ENCODE peak calls at places on chromosome 13, in six cellular contexts. One of them, this sample, is unnamed.

GRCh38 chr13:29613101-29613500 is 17.6 kb upstream of the SLC7A1 start:
- DNase-seq in AG04450: no peak
- DNase-seq in tibial nerve: no peak
- DNase-seq in B cell: no peak
- DNase-seq in suprapubic skin: no peak
- DNase-seq in AG10803: no peak
- DNase-seq in this sample: no peak

GRCh38 chr13:28831117-28831516 is 11.0 kb downstream of the MTUS2 start:
- DNase-seq in AG10803: no peak
- DNase-seq in AG04450: no peak
- DNase-seq in tibial nerve: no peak
- DNase-seq in B cell: no peak
- DNase-seq in suprapubic skin: no peak
- DNase-seq in this sample: no peak

GRCh38 chr13:42047561-42048322 is 706 bp upstream of the DGKH start:
- DNase-seq in tibial nerve: peak; percentile 21
- DNase-seq in suprapubic skin: no peak
- DNase-seq in AG10803: peak; percentile 69
- DNase-seq in B cell: peak; percentile 35
- DNase-seq in AG04450: no peak
- DNase-seq in this sample: no peak

GRCh38 chr13:35478384-35479222 is 2.1 kb upstream of the MAB21L1 start:
- DNase-seq in tibial nerve: no peak
- DNase-seq in suprapubic skin: no peak
- DNase-seq in AG04450: no peak
- DNase-seq in B cell: peak; percentile 9
- DNase-seq in AG10803: no peak
- DNase-seq in this sample: no peak

GRCh38 chr13:59950201-59950730 is 213.5 kb downstream of the DIAPH3 start:
- DNase-seq in AG10803: peak; percentile 25
- DNase-seq in B cell: no peak
- DNase-seq in AG04450: no peak
- DNase-seq in tibial nerve: no peak
- DNase-seq in suprapubic skin: no peak
- DNase-seq in this sample: no peak

GRCh38 chr13:61113140-61113658 is 302.4 kb downstream of the PCDH20 start:
- DNase-seq in AG04450: no peak
- DNase-seq in B cell: no peak
- DNase-seq in suprapubic skin: no peak
- DNase-seq in AG10803: no peak
- DNase-seq in tibial nerve: no peak
- DNase-seq in this sample: no peak

GRCh38 chr13:33281951-33282595 is 3.5 kb downstream of the STARD13 start:
- DNase-seq in suprapubic skin: no peak
- DNase-seq in tibial nerve: no peak
- DNase-seq in AG10803: peak; percentile 62
- DNase-seq in B cell: no peak
- DNase-seq in AG04450: no peak
- DNase-seq in this sample: no peak

GRCh38 chr13:73520566-73521290 is 461.9 kb downstream of the KLF5 start:
- DNase-seq in B cell: no peak
- DNase-seq in suprapubic skin: no peak
- DNase-seq in AG10803: no peak
- DNase-seq in AG04450: no peak
- DNase-seq in tibial nerve: no peak
- DNase-seq in this sample: no peak

GRCh38 chr13:112899618-112900600 is 69.1 kb upstream of the MCF2L start:
- DNase-seq in B cell: no peak
- DNase-seq in tibial nerve: no peak
- DNase-seq in AG04450: no peak
- DNase-seq in suprapubic skin: peak; percentile 50
- DNase-seq in AG10803: no peak
- DNase-seq in this sample: no peak

GRCh38 chr13:48994731-48995130 is 19.0 kb downstream of the FNDC3A start:
- DNase-seq in AG10803: peak; percentile 63
- DNase-seq in AG04450: no peak
- DNase-seq in tibial nerve: no peak
- DNase-seq in suprapubic skin: no peak
- DNase-seq in B cell: no peak
- DNase-seq in this sample: no peak

GRCh38 chr13:29110003-29110402 is 289.9 kb downstream of the MTUS2 start:
- DNase-seq in tibial nerve: no peak
- DNase-seq in B cell: no peak
- DNase-seq in AG04450: no peak
- DNase-seq in AG10803: no peak
- DNase-seq in suprapubic skin: no peak
- DNase-seq in this sample: no peak

GRCh38 chr13:83824561-83824960 is 57.7 kb downstream of the SLITRK1 start:
- DNase-seq in tibial nerve: no peak
- DNase-seq in AG10803: no peak
- DNase-seq in B cell: no peak
- DNase-seq in suprapubic skin: no peak
- DNase-seq in AG04450: no peak
- DNase-seq in this sample: no peak

GRCh38 chr13:76769238-76769859 is 116.9 kb downstream of the KCTD12 start:
- DNase-seq in tibial nerve: no peak
- DNase-seq in AG10803: peak; percentile 81
- DNase-seq in suprapubic skin: no peak
- DNase-seq in B cell: no peak
- DNase-seq in AG04450: no peak
- DNase-seq in this sample: no peak

GRCh38 chr13:110714798-110715394 is 1.4 kb downstream of the ING1 start:
- DNase-seq in AG10803: no peak
- DNase-seq in B cell: no peak
- DNase-seq in AG04450: no peak
- DNase-seq in suprapubic skin: peak; percentile 88
- DNase-seq in tibial nerve: peak; percentile 48
- DNase-seq in this sample: no peak

GRCh38 chr13:38166121-38166520 is 183.5 kb upstream of the UFM1 start:
- DNase-seq in B cell: no peak
- DNase-seq in suprapubic skin: no peak
- DNase-seq in AG10803: peak; percentile 20
- DNase-seq in tibial nerve: no peak
- DNase-seq in AG04450: no peak
- DNase-seq in this sample: no peak

GRCh38 chr13:101449971-101450748 is 2.3 kb upstream of the ITGBL1 start:
- DNase-seq in B cell: no peak
- DNase-seq in suprapubic skin: no peak
- DNase-seq in tibial nerve: no peak
- DNase-seq in AG10803: peak; percentile 90
- DNase-seq in AG04450: peak; percentile 65
- DNase-seq in this sample: no peak

GRCh38 chr13:112672651-112673284 is 17.1 kb upstream of the ATP11A start:
- DNase-seq in suprapubic skin: peak; percentile 50
- DNase-seq in B cell: no peak
- DNase-seq in tibial nerve: no peak
- DNase-seq in AG04450: no peak
- DNase-seq in AG10803: no peak
- DNase-seq in this sample: no peak

GRCh38 chr13:111944171-111944583 is 122.8 kb upstream of the SOX1 start:
- DNase-seq in B cell: no peak
- DNase-seq in suprapubic skin: peak; percentile 66
- DNase-seq in AG04450: no peak
- DNase-seq in AG10803: no peak
- DNase-seq in tibial nerve: no peak
- DNase-seq in this sample: no peak

GRCh38 chr13:109355875-109356428 is 430.4 kb downstream of the IRS2 start:
- DNase-seq in tibial nerve: no peak
- DNase-seq in AG04450: no peak
- DNase-seq in suprapubic skin: no peak
- DNase-seq in AG10803: no peak
- DNase-seq in B cell: no peak
- DNase-seq in this sample: no peak

GRCh38 chr13:53151692-53152421 is 123.2 kb downstream of the OLFM4 start:
- DNase-seq in AG04450: no peak
- DNase-seq in tibial nerve: peak; percentile 65
- DNase-seq in AG10803: peak; percentile 32
- DNase-seq in suprapubic skin: no peak
- DNase-seq in B cell: peak; percentile 22
- DNase-seq in this sample: no peak

GRCh38 chr13:62643007-62643483 is 1227.4 kb upstream of the PCDH20 start:
- DNase-seq in tibial nerve: no peak
- DNase-seq in B cell: no peak
- DNase-seq in AG04450: no peak
- DNase-seq in suprapubic skin: no peak
- DNase-seq in AG10803: no peak
- DNase-seq in this sample: no peak

GRCh38 chr13:105908581-105908980 is 626.9 kb downstream of the EFNB2 start:
- DNase-seq in tibial nerve: no peak
- DNase-seq in suprapubic skin: no peak
- DNase-seq in B cell: no peak
- DNase-seq in AG10803: peak; percentile 13
- DNase-seq in AG04450: no peak
- DNase-seq in this sample: no peak

DNA sequence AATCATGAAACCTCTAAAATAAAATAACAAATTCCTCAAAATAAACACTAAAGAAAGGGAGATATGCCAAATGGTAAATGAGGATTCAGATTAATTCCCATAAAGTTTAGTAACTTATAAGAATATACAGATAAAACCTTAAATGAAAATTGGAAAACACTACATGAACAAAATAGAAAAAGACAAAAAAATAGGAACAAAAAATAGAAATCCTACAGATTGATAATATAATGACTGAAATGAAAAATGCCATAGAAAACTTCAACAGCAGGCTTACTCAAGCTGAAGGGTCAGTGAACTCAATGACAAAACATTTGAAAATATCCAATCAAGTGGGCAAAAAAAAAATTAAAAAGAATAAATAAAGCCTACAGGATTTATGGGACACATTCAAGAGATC is 1784.8 kb downstream of the PCDH9 start:
- DNase-seq in tibial nerve: no peak
- DNase-seq in suprapubic skin: no peak
- DNase-seq in AG10803: no peak
- DNase-seq in B cell: no peak
- DNase-seq in AG04450: no peak
- DNase-seq in this sample: no peak
- TF ChIP-seq CTCF in tibial nerve: no peak
- TF ChIP-seq CTCF in suprapubic skin: no peak
- TF ChIP-seq CTCF in AG10803: no peak
- TF ChIP-seq CTCF in B cell: no peak
- TF ChIP-seq CTCF in AG04450: no peak
- TF ChIP-seq CTCF in this sample: no peak

GRCh38 chr13:51449018-51449417 is 3.8 kb downstream of the INTS6 start:
- DNase-seq in AG10803: no peak
- DNase-seq in tibial nerve: no peak
- DNase-seq in suprapubic skin: no peak
- DNase-seq in AG04450: no peak
- DNase-seq in B cell: no peak
- DNase-seq in this sample: no peak

DNA sequence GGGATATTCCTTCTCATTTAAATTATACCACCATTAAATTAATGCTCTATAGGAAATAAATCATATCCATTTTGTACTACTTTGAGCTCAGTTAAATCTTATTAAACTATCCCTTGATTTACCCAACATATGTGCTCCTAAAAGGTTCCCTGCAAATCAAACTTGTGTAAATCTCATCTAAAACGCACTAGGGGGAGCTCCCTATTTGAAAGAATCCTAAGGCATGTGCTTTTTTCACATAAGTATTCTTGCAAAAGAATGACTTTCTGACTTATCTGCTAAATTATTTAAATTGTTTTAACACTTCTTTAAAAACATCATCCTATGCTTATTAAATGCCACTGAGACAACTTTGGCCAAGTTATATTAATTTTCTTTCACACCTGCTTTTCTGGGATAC is 7.9 kb downstream of the INTS6 start:
- DNase-seq in AG10803: peak; percentile 75
- DNase-seq in suprapubic skin: no peak
- DNase-seq in AG04450: no peak
- DNase-seq in tibial nerve: no peak
- DNase-seq in B cell: no peak
- DNase-seq in this sample: no peak
- TF ChIP-seq CTCF in AG10803: peak; percentile 63
- TF ChIP-seq CTCF in suprapubic skin: no peak
- TF ChIP-seq CTCF in AG04450: peak; percentile 53
- TF ChIP-seq CTCF in tibial nerve: no peak
- TF ChIP-seq CTCF in B cell: peak; percentile 30
- TF ChIP-seq CTCF in this sample: peak; percentile 35

DNA sequence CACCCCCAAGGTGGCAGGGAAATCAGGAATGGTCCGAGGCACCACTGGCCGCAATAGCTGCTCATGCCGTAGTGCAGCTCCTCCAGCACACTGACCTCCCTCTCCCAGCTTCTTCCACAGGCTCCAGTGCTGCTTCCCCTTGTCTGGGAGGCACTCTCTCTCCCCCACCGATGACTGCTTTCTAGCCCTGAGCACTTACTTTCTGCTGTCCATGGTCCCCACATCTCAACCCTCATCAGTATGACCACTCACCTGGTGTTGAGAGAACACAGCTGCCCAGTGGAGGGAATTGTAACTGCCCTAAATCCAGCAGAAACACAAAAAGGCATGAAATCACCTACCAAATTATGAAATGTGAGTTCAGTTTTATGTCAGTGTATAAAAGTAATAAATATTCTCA is 28.9 kb upstream of the TPP2 start:
- DNase-seq in B cell: no peak
- DNase-seq in AG10803: no peak
- DNase-seq in AG04450: no peak
- DNase-seq in tibial nerve: no peak
- DNase-seq in suprapubic skin: no peak
- DNase-seq in this sample: no peak
- TF ChIP-seq CTCF in B cell: no peak
- TF ChIP-seq CTCF in AG10803: no peak
- TF ChIP-seq CTCF in AG04450: no peak
- TF ChIP-seq CTCF in tibial nerve: no peak
- TF ChIP-seq CTCF in suprapubic skin: no peak
- TF ChIP-seq CTCF in this sample: no peak

DNA sequence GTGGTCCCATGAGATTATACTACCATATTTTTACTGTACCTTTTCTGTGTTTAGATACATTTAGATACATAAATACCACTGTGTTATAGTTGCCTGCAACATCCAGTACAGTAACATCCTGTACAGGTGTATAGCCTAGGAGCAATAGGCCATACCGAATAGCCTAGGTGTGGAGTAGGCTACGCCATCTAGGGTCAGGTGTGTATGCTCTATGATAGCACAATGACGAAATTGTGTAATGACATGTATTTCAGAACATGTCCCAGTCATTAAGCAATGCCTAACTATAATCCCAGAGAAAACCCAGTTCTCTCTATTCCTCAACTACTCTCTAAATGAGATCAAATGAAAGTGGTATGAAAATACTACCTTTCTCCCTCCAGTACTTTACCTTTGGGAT is 3.9 kb downstream of the SLC25A15 start:
- DNase-seq in B cell: no peak
- DNase-seq in AG10803: no peak
- DNase-seq in tibial nerve: no peak
- DNase-seq in suprapubic skin: no peak
- DNase-seq in AG04450: no peak
- DNase-seq in this sample: no peak
- TF ChIP-seq CTCF in B cell: no peak
- TF ChIP-seq CTCF in AG10803: no peak
- TF ChIP-seq CTCF in tibial nerve: no peak
- TF ChIP-seq CTCF in suprapubic skin: no peak
- TF ChIP-seq CTCF in AG04450: no peak
- TF ChIP-seq CTCF in this sample: no peak

DNA sequence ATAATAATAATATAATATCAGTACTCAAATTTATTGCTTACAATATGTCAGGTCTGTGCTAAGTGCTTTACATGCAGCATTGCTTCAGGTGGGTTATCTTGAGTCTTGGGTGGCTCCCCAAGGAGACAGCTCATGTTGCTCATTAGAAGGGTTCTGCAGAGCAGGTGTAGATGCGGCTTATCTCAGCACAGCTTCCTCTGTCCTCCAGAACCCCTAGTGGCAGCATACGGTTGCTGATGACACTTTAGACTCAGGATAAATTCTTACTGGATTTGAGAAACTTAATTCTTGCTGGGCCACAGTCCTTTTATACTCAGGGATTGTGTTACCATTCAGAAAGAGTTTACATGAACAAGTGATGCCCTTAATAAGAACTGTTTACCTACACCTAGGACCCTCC is 8.9 kb downstream of the COG3 start:
- DNase-seq in B cell: no peak
- DNase-seq in suprapubic skin: no peak
- DNase-seq in tibial nerve: no peak
- DNase-seq in AG10803: no peak
- DNase-seq in AG04450: no peak
- DNase-seq in this sample: no peak
- TF ChIP-seq CTCF in B cell: no peak
- TF ChIP-seq CTCF in suprapubic skin: no peak
- TF ChIP-seq CTCF in tibial nerve: no peak
- TF ChIP-seq CTCF in AG10803: no peak
- TF ChIP-seq CTCF in AG04450: peak; percentile 20
- TF ChIP-seq CTCF in this sample: no peak